ENCODE peak calls at places on chromosomes 11 and 22, in seven cellular contexts. P is pancreas, I is uterus, G is psoas muscle, A is AG04450, S is lower lobe of right lung, C is bronchial epithelial cell. E is an unnamed sample.

GRCh38 chr22:36184433-36185035 is 17.1 kb downstream of the APOL4 start:
- DNase-seq in G (no peak), P (no peak), A (no peak), C (no peak), S (no peak), I (peak), E (peak)

GRCh38 chr11:86446163-86446923 is 71.7 kb downstream of the CCDC81 start:
- DNase-seq in S (no peak), P (no peak), A (no peak), I (no peak), C (no peak), G (no peak), E (no peak)

GRCh38 chr11:130166457-130166784 is 6.8 kb downstream of the ST14 start:
- DNase-seq in A (peak), G (no peak), C (peak), I (no peak), P (no peak), S (no peak), E (peak)

GRCh38 chr11:83282084-83282716 is 4.0 kb downstream of the CCDC90B start:
- DNase-seq in I (no peak), S (no peak), G (no peak), C (no peak), A (no peak), P (no peak), E (no peak)

GRCh38 chr11:84097186-84097585 is 811.0 kb upstream of the CCDC90B start:
- DNase-seq in A (no peak), P (no peak), I (no peak), C (no peak), S (no peak), G (no peak), E (no peak)

GRCh38 chr11:16924826-16925494 is 89.3 kb downstream of the PLEKHA7 start:
- DNase-seq in G (peak), P (peak), C (peak), A (no peak), I (peak), S (peak), E (peak)

GRCh38 chr22:21681566-21682370 is 16.0 kb downstream of the PPIL2 start:
- DNase-seq in I (no peak), G (no peak), S (no peak), P (no peak), C (peak), A (no peak), E (no peak)

GRCh38 chr11:34468209-34468841 is 29.6 kb downstream of the CAT start:
- DNase-seq in G (no peak), S (no peak), P (no peak), I (no peak), A (no peak), C (peak), E (peak)

GRCh38 chr11:71843858-71844257 is 10.9 kb downstream of the DEFB108B start:
- DNase-seq in I (no peak), P (no peak), A (no peak), S (no peak), G (no peak), C (no peak), E (no peak)

GRCh38 chr11:74024630-74025029 is 15.7 kb upstream of the UCP3 start:
- DNase-seq in C (peak), I (peak), P (no peak), S (peak), A (peak), G (peak), E (peak)

GRCh38 chr22:37410174-37411055 is 16.9 kb downstream of the ELFN2 start:
- DNase-seq in P (no peak), I (no peak), G (no peak), S (peak), C (peak), A (no peak), E (no peak)

GRCh38 chr11:128291043-128291442 is 296.3 kb downstream of the ETS1 start:
- DNase-seq in G (no peak), P (no peak), A (no peak), I (no peak), S (no peak), C (no peak), E (no peak)

GRCh38 chr11:11461473-11461872 is 108.4 kb upstream of the CSNK2A3 start:
- DNase-seq in C (no peak), S (no peak), I (no peak), A (no peak), P (no peak), G (no peak), E (no peak)

GRCh38 chr11:115334932-115335788 is 169.1 kb downstream of the CADM1 start:
- DNase-seq in S (no peak), C (peak), I (no peak), P (no peak), G (no peak), A (no peak), E (peak)

GRCh38 chr11:16739326-16739875 is 954 bp downstream of the C11orf58 start:
- DNase-seq in S (no peak), G (no peak), A (no peak), P (no peak), C (no peak), I (no peak), E (no peak)

GRCh38 chr22:22983816-22984215 is 86.5 kb upstream of the GNAZ start:
- DNase-seq in A (no peak), C (no peak), P (no peak), I (no peak), G (no peak), S (no peak), E (no peak)

GRCh38 chr11:33668468-33668825 is 32.2 kb downstream of the C11orf91 start:
- DNase-seq in I (no peak), A (no peak), C (no peak), S (no peak), P (no peak), G (no peak), E (no peak)

GRCh38 chr11:47093541-47093940 is 83.1 kb downstream of the ARFGAP2 start:
- DNase-seq in G (no peak), P (no peak), S (no peak), C (no peak), A (no peak), I (no peak), E (no peak)

GRCh38 chr11:65505434-65506315 is 6.8 kb downstream of the MALAT1 start:
- DNase-seq in I (no peak), G (no peak), C (peak), P (peak), S (no peak), A (no peak), E (peak)

GRCh38 chr11:65503606-65503922 is 4.7 kb downstream of the MALAT1 start:
- DNase-seq in S (no peak), I (no peak), C (no peak), P (no peak), A (no peak), G (no peak), E (no peak)

GRCh38 chr11:65506316-65506769 is 7.5 kb downstream of the MALAT1 start:
- DNase-seq in P (no peak), C (no peak), A (no peak), I (no peak), G (no peak), S (no peak), E (no peak)

GRCh38 chr11:65503923-65504670 is 5.3 kb downstream of the MALAT1 start:
- DNase-seq in A (no peak), I (no peak), G (no peak), P (no peak), S (no peak), C (peak), E (peak)

DNA sequence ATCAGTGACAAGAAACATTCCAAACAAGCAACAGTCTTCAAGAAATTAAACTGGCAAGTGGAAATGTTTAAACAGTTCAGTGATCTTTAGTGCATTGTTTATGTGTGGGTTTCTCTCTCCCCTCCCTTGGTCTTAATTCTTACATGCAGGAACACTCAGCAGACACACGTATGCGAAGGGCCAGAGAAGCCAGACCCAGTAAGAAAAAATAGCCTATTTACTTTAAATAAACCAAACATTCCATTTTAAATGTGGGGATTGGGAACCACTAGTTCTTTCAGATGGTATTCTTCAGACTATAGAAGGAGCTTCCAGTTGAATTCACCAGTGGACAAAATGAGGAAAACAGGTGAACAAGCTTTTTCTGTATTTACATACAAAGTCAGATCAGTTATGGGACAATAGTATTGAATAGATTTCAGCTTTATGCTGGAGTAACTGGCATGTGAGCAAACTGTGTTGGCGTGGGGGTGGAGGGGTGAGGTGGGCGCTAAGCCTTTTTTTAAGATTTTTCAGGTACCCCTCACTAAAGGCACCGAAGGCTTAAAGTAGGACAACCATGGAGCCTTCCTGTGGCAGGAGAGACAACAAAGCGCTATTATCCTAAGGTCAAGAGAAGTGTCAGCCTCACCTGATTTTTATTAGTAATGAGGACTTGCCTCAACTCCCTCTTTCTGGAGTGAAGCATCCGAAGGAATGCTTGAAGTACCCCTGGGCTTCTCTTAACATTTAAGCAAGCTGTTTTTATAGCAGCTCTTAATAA is 6.0 kb downstream of the MALAT1 start:
- DNase-seq in G (no peak), A (no peak), P (peak), S (no peak), I (no peak), C (peak), E (peak)
- H3K4me3 ChIP-seq in G (peak), A (peak), P (peak), S (peak), I (peak), C (no peak), E (peak)

GRCh38 chr11:14144905-14145304 is 182.4 kb downstream of the SPON1 start:
- DNase-seq in S (no peak), P (no peak), I (no peak), G (no peak), A (no peak), C (no peak), E (no peak)

GRCh38 chr11:14149683-14150082 is 187.2 kb downstream of the SPON1 start:
- DNase-seq in P (no peak), I (no peak), C (no peak), S (no peak), A (no peak), G (no peak), E (no peak)

GRCh38 chr11:14150878-14151277 is 188.4 kb downstream of the SPON1 start:
- DNase-seq in A (no peak), S (no peak), P (no peak), I (no peak), G (no peak), C (no peak), E (no peak)

DNA sequence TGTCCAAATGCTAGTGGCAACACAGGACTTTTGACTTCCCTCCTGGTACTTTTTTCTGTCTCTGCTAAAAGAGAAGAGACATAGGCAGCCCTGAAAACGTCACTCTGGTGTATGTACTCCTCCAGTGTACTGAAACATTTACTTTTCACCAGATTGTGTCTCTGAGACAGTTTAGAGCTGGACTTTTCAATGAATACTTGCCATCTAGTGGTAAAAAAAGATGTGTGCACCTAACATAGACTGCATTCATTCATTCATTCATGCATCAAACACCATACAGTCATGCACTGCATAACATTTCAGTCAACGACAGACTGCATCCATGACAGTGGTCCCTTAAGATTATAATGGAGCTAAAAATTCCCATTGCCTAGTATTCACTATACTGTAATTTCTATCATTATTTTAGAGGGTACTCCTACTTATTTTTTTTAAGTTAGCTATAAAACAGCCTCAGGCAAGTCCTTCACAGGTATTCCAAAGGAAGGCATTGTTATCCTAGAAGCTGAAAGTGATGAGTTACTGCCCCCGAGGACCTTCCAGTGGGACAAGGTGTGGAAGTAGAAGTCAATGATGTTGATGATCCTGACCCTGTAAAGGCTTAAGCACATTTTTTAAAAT is 186.2 kb downstream of the SPON1 start:
- DNase-seq in S (no peak), G (no peak), I (no peak), P (no peak), A (peak), C (peak), E (peak)
- TF ChIP-seq CTCF in S (peak), G (peak), I (peak), P (peak), A (peak), C (peak), E (peak)

GRCh38 chr11:27025957-27026356 is 14.7 kb upstream of the BBOX1 start:
- DNase-seq in G (no peak), C (no peak), P (no peak), A (no peak), I (no peak), S (no peak), E (no peak)

GRCh38 chr11:27024865-27025264 is 15.8 kb upstream of the BBOX1 start:
- DNase-seq in G (no peak), I (no peak), A (no peak), S (no peak), P (no peak), C (no peak), E (no peak)

GRCh38 chr11:27031754-27032153 is 8.9 kb upstream of the BBOX1 start:
- DNase-seq in I (no peak), C (no peak), P (no peak), G (no peak), A (no peak), S (no peak), E (no peak)

GRCh38 chr11:27025312-27025955 is 15.2 kb upstream of the BBOX1 start:
- DNase-seq in G (no peak), P (no peak), A (no peak), S (no peak), C (no peak), I (no peak), E (no peak)

DNA sequence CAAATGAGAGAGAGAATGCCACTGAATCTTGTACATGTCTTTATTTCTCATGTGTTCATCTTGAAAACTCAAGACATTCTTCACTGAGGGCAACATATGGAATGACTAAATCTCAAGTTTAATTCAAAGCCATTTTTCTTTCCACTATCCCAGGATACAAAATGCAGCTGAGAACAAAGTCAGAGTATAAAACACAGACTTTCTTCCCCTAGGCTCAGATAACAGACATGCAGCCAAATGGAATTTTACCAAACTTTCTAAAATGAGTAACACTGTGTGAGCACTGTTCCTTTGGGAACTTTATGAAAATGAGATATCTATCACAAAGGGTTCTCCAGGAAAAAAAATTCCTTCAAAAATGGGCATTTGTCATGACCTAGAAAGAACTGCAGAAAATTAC is 12.0 kb upstream of the BBOX1 start:
- DNase-seq in A (no peak), P (no peak), C (no peak), G (no peak), S (no peak), I (no peak), E (peak)
- H3K4me3 ChIP-seq in A (no peak), P (no peak), C (no peak), G (no peak), S (no peak), I (no peak), E (no peak)

GRCh38 chr11:103484545-103484944 is 375.3 kb downstream of the DYNC2H1 start:
- DNase-seq in C (no peak), S (no peak), I (no peak), P (no peak), A (no peak), G (no peak), E (no peak)
- TF ChIP-seq CTCF in C (no peak), S (no peak), I (no peak), P (no peak), A (no peak), G (no peak), E (no peak)

GRCh38 chr22:17368144-17368726 is 1.0 kb upstream of the CECR2 start:
- DNase-seq in S (no peak), C (no peak), P (no peak), G (no peak), A (no peak), I (no peak), E (no peak)

GRCh38 chr22:17368727-17369552 is at the start of gene CECR2:
- DNase-seq in A (no peak), C (no peak), G (peak), I (peak), P (peak), S (peak), E (no peak)

GRCh38 chr22:17366329-17366728 is 2.9 kb upstream of the CECR2 start:
- DNase-seq in C (no peak), I (no peak), S (no peak), G (no peak), P (no peak), A (no peak), E (no peak)

GRCh38 chr22:17369553-17370035 is 334 bp downstream of the CECR2 start:
- DNase-seq in I (peak), A (no peak), S (peak), P (peak), G (peak), C (no peak), E (no peak)

GRCh38 chr22:17366830-17367229 is 2.4 kb upstream of the CECR2 start:
- DNase-seq in C (no peak), P (no peak), S (no peak), A (no peak), G (peak), I (peak), E (no peak)
- H3K4me3 ChIP-seq in C (no peak), P (no peak), S (no peak), A (no peak), G (peak), I (no peak), E (no peak)